ENCODE peak calls at places on chromosomes 12 and 14, in six cellular contexts. A, X, V, S, F and B are unnamed samples.

GRCh38 chr12:50401383-50402155 is 884 bp downstream of the LARP4 start:
- DNase-seq in V (peak; percentile 79), X (no peak), S (peak; percentile 48), F (peak; percentile 67), A (no peak), B (no peak)

GRCh38 chr14:88986146-88986841 is 161.8 kb downstream of the TTC8 start:
- DNase-seq in S (no peak), A (peak; percentile 18), F (no peak), X (no peak), V (peak; percentile 91), B (no peak)

GRCh38 chr12:4648499-4649357 is at the start of the genes AKAP3 and NDUFA9:
- DNase-seq in F (peak; percentile 89), X (peak; percentile 78), V (peak; percentile 90), A (peak; percentile 80), S (peak; percentile 89), B (peak; percentile 79)

GRCh38 chr14:24845851-24846250 is 204.1 kb downstream of the STXBP6 start:
- DNase-seq in A (no peak), X (no peak), F (no peak), V (no peak), S (no peak), B (no peak)

GRCh38 chr14:69715725-69716482 is 51.0 kb upstream of the SRSF5 start:
- DNase-seq in S (peak; percentile 53), V (peak; percentile 92), F (peak; percentile 92), A (peak; percentile 72), X (no peak), B (no peak)

GRCh38 chr14:52043690-52044089 is 25.2 kb downstream of the NID2 start:
- DNase-seq in X (peak; percentile 31), A (no peak), F (no peak), V (peak; percentile 57), S (peak; percentile 56), B (no peak)

GRCh38 chr12:34390171-34390841 is 368.0 kb downstream of the ALG10 start:
- DNase-seq in X (no peak), V (no peak), S (no peak), F (peak; percentile 15), A (no peak), B (no peak)

GRCh38 chr12:95976416-95976832 is 19.7 kb downstream of the HAL start:
- DNase-seq in F (no peak), V (peak; percentile 39), X (no peak), A (no peak), S (no peak), B (no peak)

GRCh38 chr12:95582230-95583058 is 31.2 kb upstream of the USP44 start:
- DNase-seq in X (no peak), A (no peak), V (peak; percentile 72), F (no peak), S (no peak), B (no peak)

GRCh38 chr12:120075034-120075616 is 41.4 kb downstream of the RAB35 start:
- DNase-seq in S (no peak), F (no peak), X (peak; percentile 11), V (no peak), A (no peak), B (no peak)

GRCh38 chr14:102248121-102248520 is 56.8 kb downstream of the MOK start:
- DNase-seq in X (no peak), F (no peak), A (no peak), S (no peak), V (peak; percentile 70), B (no peak)

GRCh38 chr14:102776761-102777710 is at the start of gene TRAF3:
- DNase-seq in V (peak; percentile 77), X (peak; percentile 98), F (peak; percentile 75), S (peak; percentile 70), A (peak; percentile 71), B (peak; percentile 95)

GRCh38 chr12:69484428-69484827 is 14.2 kb downstream of the FRS2 start:
- DNase-seq in A (no peak), V (no peak), S (no peak), X (no peak), F (no peak), B (no peak)

GRCh38 chr14:96486705-96487104 is 15.5 kb upstream of the PAPOLA start:
- DNase-seq in X (no peak), V (no peak), F (no peak), A (no peak), S (no peak), B (peak; percentile 56)

GRCh38 chr12:41917827-41918445 is 226.7 kb downstream of the GXYLT1 start:
- DNase-seq in S (no peak), A (no peak), F (no peak), V (peak; percentile 44), X (no peak), B (no peak)

GRCh38 chr12:108700833-108701450 is 30.4 kb downstream of the CORO1C start:
- DNase-seq in V (no peak), X (no peak), S (no peak), F (no peak), A (no peak), B (no peak)

GRCh38 chr12:68960162-68960501 is 27.2 kb upstream of the CPM start:
- DNase-seq in A (no peak), F (no peak), X (no peak), V (no peak), S (no peak), B (no peak)

GRCh38 chr14:44700184-44700583 is 193.1 kb upstream of the FSCB start:
- DNase-seq in S (no peak), F (no peak), A (no peak), X (no peak), V (peak; percentile 10), B (no peak)

GRCh38 chr14:60332046-60332399 is 83.0 kb downstream of the PPM1A start:
- DNase-seq in V (no peak), S (no peak), A (no peak), X (no peak), F (no peak), B (no peak)
- TF ChIP-seq CTCF in V (no peak), S (no peak), A (no peak), X (peak; percentile 69), F (no peak), B (no peak)

GRCh38 chr12:124033859-124034258 is 60.8 kb downstream of the ZNF664 start:
- DNase-seq in X (no peak), S (no peak), V (no peak), F (no peak), A (no peak), B (no peak)
- TF ChIP-seq CTCF in X (no peak), S (no peak), V (no peak), F (no peak), A (no peak), B (no peak)

GRCh38 chr12:126663304-126664094 is 1598.3 kb downstream of the AACS start:
- DNase-seq in S (peak; percentile 11), V (peak; percentile 4), F (no peak), A (no peak), X (no peak), B (no peak)
- TF ChIP-seq CTCF in S (peak; percentile 36), V (peak; percentile 10), F (no peak), A (peak; percentile 7), X (no peak), B (peak; percentile 7)

GRCh38 chr12:79690156-79690605 is 583 bp downstream of the PAWR start:
- DNase-seq in F (no peak), A (no peak), S (no peak), X (no peak), V (peak; percentile 30), B (no peak)
- TF ChIP-seq CTCF in F (no peak), A (no peak), S (no peak), X (peak; percentile 5), V (no peak), B (no peak)

GRCh38 chr12:72139411-72139810 is 132.8 kb upstream of the TRHDE start:
- DNase-seq in S (no peak), F (no peak), X (no peak), V (no peak), A (no peak), B (no peak)

GRCh38 chr12:72134934-72135333 is 137.2 kb upstream of the TRHDE start:
- DNase-seq in F (no peak), V (no peak), S (no peak), A (no peak), X (no peak), B (no peak)

GRCh38 chr12:72136792-72137191 is 135.4 kb upstream of the TRHDE start:
- DNase-seq in S (no peak), X (no peak), F (no peak), V (no peak), A (no peak), B (no peak)

GRCh38 chr12:72133497-72134055 is 138.6 kb upstream of the TRHDE start:
- DNase-seq in A (no peak), X (no peak), S (no peak), F (no peak), V (peak; percentile 28), B (no peak)
- TF ChIP-seq CTCF in A (no peak), X (no peak), S (no peak), F (no peak), V (peak; percentile 37), B (peak; percentile 36)

GRCh38 chr14:61197416-61197815 is 83.7 kb downstream of the TMEM30B start:
- DNase-seq in A (no peak), V (no peak), S (no peak), F (no peak), X (no peak), B (no peak)

GRCh38 chr14:61196034-61196433 is 85.1 kb downstream of the TMEM30B start:
- DNase-seq in V (no peak), F (no peak), S (no peak), A (no peak), X (no peak), B (no peak)

GRCh38 chr14:61192970-61193369 is 88.2 kb downstream of the TMEM30B start:
- DNase-seq in X (no peak), S (no peak), A (no peak), V (no peak), F (no peak), B (no peak)

GRCh38 chr14:61193471-61193870 is 87.7 kb downstream of the TMEM30B start:
- DNase-seq in V (no peak), F (no peak), X (no peak), S (no peak), A (no peak), B (no peak)

GRCh38 chr14:61196792-61197191 is 84.3 kb downstream of the TMEM30B start:
- DNase-seq in V (peak; percentile 50), F (no peak), X (no peak), S (no peak), A (no peak), B (no peak)
- TF ChIP-seq CTCF in V (peak; percentile 41), F (no peak), X (no peak), S (no peak), A (no peak), B (no peak)

GRCh38 chr12:46299846-46300245 is 31.0 kb upstream of the SLC38A1 start:
- DNase-seq in A (no peak), S (no peak), V (no peak), F (no peak), X (no peak), B (no peak)
- TF ChIP-seq CTCF in A (no peak), S (no peak), V (no peak), F (no peak), X (no peak), B (no peak)